ENCODE peak calls at places on chromosomes 7 and 10, in seven cellular contexts. C is fibroblast of lung, K is transverse colon, O is Peyer's patch, T is GM13977, B is NB4, Y is GM06990. S is an unnamed sample.

GRCh38 chr7:106064836-106065559 is 47.1 kb downstream of the SYPL1 start:
- DNase-seq in C (peak; percentile 96), K (peak; percentile 79), O (no peak), T (no peak), B (peak; percentile 47), Y (no peak), S (no peak)

GRCh38 chr7:74290999-74291441 is 1.8 kb downstream of the CLIP2 start:
- DNase-seq in C (no peak), K (peak; percentile 65), O (no peak), T (peak; percentile 16), B (peak; percentile 53), Y (no peak), S (no peak)

GRCh38 chr7:39838326-39838725 is 111.7 kb upstream of the CDK13 start:
- DNase-seq in C (peak; percentile 49), K (peak; percentile 26), O (no peak), T (no peak), B (peak; percentile 65), Y (no peak), S (no peak)

GRCh38 chr7:134084488-134085144 is 42.5 kb upstream of the LRGUK start:
- DNase-seq in C (no peak), K (no peak), O (no peak), T (no peak), B (peak; percentile 84), Y (peak; percentile 36), S (peak; percentile 55)

GRCh38 chr10:127986543-127987466 is 79.9 kb downstream of the PTPRE start:
- DNase-seq in C (peak; percentile 55), K (no peak), O (no peak), T (no peak), B (no peak), Y (no peak), S (no peak)

GRCh38 chr7:93964262-93964661 is 39.9 kb downstream of the BET1 start:
- DNase-seq in C (no peak), K (no peak), O (no peak), T (no peak), B (no peak), Y (no peak), S (no peak)

GRCh38 chr7:103540986-103541385 is 95.0 kb upstream of the SLC26A5 start:
- DNase-seq in C (peak; percentile 6), K (no peak), O (no peak), T (no peak), B (no peak), Y (no peak), S (no peak)

GRCh38 chr7:117021366-117021765 is 68.1 kb downstream of the ST7 start:
- DNase-seq in C (no peak), K (no peak), O (no peak), T (no peak), B (no peak), Y (no peak), S (no peak)

GRCh38 chr10:101144053-101144452 is 13.0 kb downstream of the TLX1 start:
- DNase-seq in C (no peak), K (no peak), O (no peak), T (no peak), B (no peak), Y (no peak), S (no peak)

GRCh38 chr7:99460651-99461050 is 5.3 kb downstream of the ATP5MF start:
- DNase-seq in C (no peak), K (no peak), O (no peak), T (no peak), B (no peak), Y (no peak), S (no peak)

GRCh38 chr10:131081786-131082185 is 229.7 kb downstream of the TCERG1L start:
- DNase-seq in C (no peak), K (no peak), O (no peak), T (no peak), B (no peak), Y (no peak), S (no peak)

GRCh38 chr7:114428211-114428610 is 13.6 kb downstream of the FOXP2 start:
- DNase-seq in C (no peak), K (no peak), O (no peak), T (no peak), B (no peak), Y (no peak), S (no peak)

GRCh38 chr7:27933691-27934565 is 194.0 kb downstream of the TAX1BP1 start:
- DNase-seq in C (peak; percentile 54), K (no peak), O (no peak), T (no peak), B (peak; percentile 42), Y (no peak), S (no peak)

GRCh38 chr7:2142386-2142785 is 90.4 kb downstream of the MAD1L1 start:
- DNase-seq in C (no peak), K (no peak), O (no peak), T (no peak), B (no peak), Y (no peak), S (no peak)

GRCh38 chr10:120186506-120186905 is 270.5 kb upstream of the PLPP4 start:
- DNase-seq in C (no peak), K (no peak), O (no peak), T (no peak), B (no peak), Y (no peak), S (no peak)

GRCh38 chr10:128116187-128116586 is 10.0 kb downstream of the MKI67 start:
- DNase-seq in C (no peak), K (no peak), O (no peak), T (no peak), B (no peak), Y (no peak), S (no peak)

GRCh38 chr10:126222736-126223511 is 165.4 kb downstream of the ADAM12 start:
- DNase-seq in C (peak; percentile 79), K (no peak), O (no peak), T (no peak), B (no peak), Y (no peak), S (no peak)

GRCh38 chr7:153433223-153433622 is 619.0 kb upstream of the DPP6 start:
- DNase-seq in C (no peak), K (no peak), O (no peak), T (no peak), B (no peak), Y (no peak), S (no peak)

GRCh38 chr7:129067943-129068548 is 13.1 kb upstream of the TNPO3 start:
- DNase-seq in C (no peak), K (no peak), O (no peak), T (no peak), B (peak; percentile 69), Y (no peak), S (no peak)

GRCh38 chr10:87960230-87960629 is 96.8 kb downstream of the PTEN start:
- DNase-seq in C (peak; percentile 63), K (no peak), O (no peak), T (no peak), B (no peak), Y (no peak), S (no peak)

GRCh38 chr10:75450062-75450429 is 18.6 kb downstream of the LRMDA start:
- DNase-seq in C (no peak), K (no peak), O (no peak), T (no peak), B (peak; percentile 41), Y (no peak), S (no peak)

GRCh38 chr7:98251844-98252639 is at the start of gene TECPR1:
- DNase-seq in C (peak; percentile 89), K (peak; percentile 97), O (peak; percentile 93), T (peak; percentile 99), B (peak; percentile 95), Y (peak; percentile 94), S (peak; percentile 93)
- TF ChIP-seq CTCF in C (no peak), K (no peak), O (no peak), T (no peak), B (no peak), Y (no peak), S (no peak)

GRCh38 chr10:86168256-86168655 is 198.3 kb downstream of the GRID1 start:
- DNase-seq in C (no peak), K (peak; percentile 20), O (no peak), T (no peak), B (no peak), Y (no peak), S (no peak)
- TF ChIP-seq CTCF in C (no peak), K (no peak), O (no peak), T (no peak), B (no peak), Y (no peak), S (no peak)

DNA sequence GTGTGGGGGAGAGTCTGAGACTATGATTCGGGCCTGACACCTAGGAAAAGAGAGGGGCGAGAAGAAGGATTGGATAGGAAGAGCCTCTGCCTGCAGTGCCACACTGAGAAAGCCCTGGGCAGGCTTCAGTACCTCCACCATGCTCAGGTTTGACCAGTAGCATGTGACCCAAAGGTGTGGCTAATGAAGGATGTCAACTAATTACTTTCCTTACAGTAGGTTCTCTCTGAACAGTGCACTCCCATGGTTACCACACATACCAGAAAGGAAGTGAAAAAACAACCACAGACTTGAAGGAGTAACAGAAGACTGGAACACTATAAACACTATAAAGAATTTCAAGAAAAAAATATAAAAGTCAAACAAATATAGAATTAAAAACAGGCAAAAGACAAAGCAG is 46.2 kb downstream of the SEM1 start:
- DNase-seq in C (no peak), K (no peak), O (no peak), T (peak; percentile 14), B (peak; percentile 29), Y (peak; percentile 9), S (no peak)
- TF ChIP-seq CTCF in C (no peak), K (no peak), O (no peak), T (no peak), B (no peak), Y (no peak), S (no peak)

GRCh38 chr10:35643151-35643975 is 1.3 kb upstream of the FZD8 start:
- DNase-seq in C (peak; percentile 59), K (peak; percentile 66), O (peak; percentile 31), T (peak; percentile 43), B (peak; percentile 6), Y (peak; percentile 20), S (no peak)
- TF ChIP-seq CTCF in C (no peak), K (no peak), O (no peak), T (no peak), B (no peak), Y (no peak), S (no peak)

GRCh38 chr10:108544500-108545120 is 1378.7 kb downstream of the XPNPEP1 start:
- DNase-seq in C (peak; percentile 42), K (peak; percentile 60), O (peak; percentile 51), T (peak; percentile 7), B (peak; percentile 66), Y (no peak), S (no peak)
- TF ChIP-seq CTCF in C (peak; percentile 88), K (peak; percentile 83), O (peak; percentile 34), T (peak; percentile 95), B (peak; percentile 95), Y (peak; percentile 95), S (peak; percentile 96)

DNA sequence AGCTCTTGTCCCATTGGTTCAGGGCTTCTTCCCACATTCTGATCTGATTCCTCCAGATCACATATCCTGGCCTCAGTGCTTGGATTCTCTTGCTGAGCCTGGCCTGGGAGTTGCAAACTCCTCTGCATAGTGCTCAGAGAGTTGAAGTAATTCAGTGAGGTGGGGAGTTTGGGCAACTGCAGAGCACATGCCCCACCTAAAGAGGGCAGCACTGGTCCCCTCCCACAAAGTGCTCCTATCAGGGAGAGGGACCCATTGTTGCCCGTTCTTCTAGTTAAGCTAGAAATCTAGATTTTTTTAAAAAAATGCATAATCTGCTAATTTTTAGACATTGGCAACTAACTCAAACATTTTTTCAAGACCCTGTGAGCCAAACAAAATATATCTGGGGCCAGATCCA is 45.1 kb downstream of the CHN2 start:
- DNase-seq in C (no peak), K (no peak), O (no peak), T (peak; percentile 26), B (peak; percentile 42), Y (no peak), S (no peak)
- TF ChIP-seq CTCF in C (peak; percentile 19), K (peak; percentile 57), O (no peak), T (peak; percentile 41), B (peak; percentile 81), Y (peak; percentile 61), S (peak; percentile 73)

GRCh38 chr7:75878769-75879596 is at the start of gene RHBDD2:
- DNase-seq in C (peak; percentile 86), K (peak; percentile 97), O (peak; percentile 95), T (peak; percentile 99), B (peak; percentile 95), Y (peak; percentile 96), S (peak; percentile 93)
- TF ChIP-seq CTCF in C (no peak), K (no peak), O (no peak), T (no peak), B (no peak), Y (no peak), S (no peak)